ENCODE peak calls at places on chromosomes 4 and X, in seven cellular contexts. One of them, this sample, is unnamed.

GRCh38 chr4:89064848-89065247 is 7.9 kb upstream of the FAM13A start:
- DNase-seq in SK-N-SH: no peak
- DNase-seq in HCT116: no peak
- DNase-seq in HepG2: no peak
- DNase-seq in K562: no peak
- DNase-seq in H1: no peak
- DNase-seq in GM12878: no peak
- DNase-seq in this sample: no peak

GRCh38 chr4:8539661-8540060 is 40.5 kb upstream of the GPR78 start:
- DNase-seq in K562: no peak
- DNase-seq in HCT116: no peak
- DNase-seq in H1: no peak
- DNase-seq in HepG2: no peak
- DNase-seq in SK-N-SH: no peak
- DNase-seq in GM12878: no peak
- DNase-seq in this sample: no peak

GRCh38 chr4:39394706-39395105 is 12.0 kb upstream of the KLB start:
- DNase-seq in HCT116: no peak
- DNase-seq in GM12878: no peak
- DNase-seq in K562: no peak
- DNase-seq in HepG2: no peak
- DNase-seq in SK-N-SH: no peak
- DNase-seq in H1: no peak
- DNase-seq in this sample: no peak

GRCh38 chrX:134908235-134908834 is 82.5 kb upstream of the SMIM10 start:
- DNase-seq in K562: peak
- DNase-seq in GM12878: no peak
- DNase-seq in H1: no peak
- DNase-seq in HCT116: no peak
- DNase-seq in HepG2: no peak
- DNase-seq in SK-N-SH: peak
- DNase-seq in this sample: peak

GRCh38 chr4:150327262-150327780 is 249.1 kb downstream of the DCLK2 start:
- DNase-seq in H1: no peak
- DNase-seq in GM12878: no peak
- DNase-seq in HCT116: no peak
- DNase-seq in SK-N-SH: no peak
- DNase-seq in K562: no peak
- DNase-seq in HepG2: no peak
- DNase-seq in this sample: no peak

GRCh38 chr4:62917649-62918048 is 1491.6 kb downstream of the TECRL start:
- DNase-seq in GM12878: no peak
- DNase-seq in HepG2: no peak
- DNase-seq in SK-N-SH: no peak
- DNase-seq in K562: no peak
- DNase-seq in H1: no peak
- DNase-seq in HCT116: no peak
- DNase-seq in this sample: no peak

GRCh38 chr4:118280501-118281218 is 72.1 kb downstream of the PRSS12 start:
- DNase-seq in H1: no peak
- DNase-seq in HepG2: peak
- DNase-seq in SK-N-SH: peak
- DNase-seq in GM12878: peak
- DNase-seq in K562: peak
- DNase-seq in HCT116: peak
- DNase-seq in this sample: no peak

GRCh38 chr4:26779674-26780073 is 81.0 kb upstream of the STIM2 start:
- DNase-seq in K562: no peak
- DNase-seq in SK-N-SH: no peak
- DNase-seq in HepG2: no peak
- DNase-seq in GM12878: no peak
- DNase-seq in H1: no peak
- DNase-seq in HCT116: peak
- DNase-seq in this sample: no peak

GRCh38 chr4:1509366-1509765 is 103.1 kb upstream of the NKX1-1 start:
- DNase-seq in HepG2: no peak
- DNase-seq in SK-N-SH: no peak
- DNase-seq in K562: no peak
- DNase-seq in H1: no peak
- DNase-seq in HCT116: no peak
- DNase-seq in GM12878: no peak
- DNase-seq in this sample: no peak

GRCh38 chr4:3868146-3868840 is 102.1 kb downstream of the ADRA2C start:
- DNase-seq in HCT116: no peak
- DNase-seq in H1: no peak
- DNase-seq in K562: peak
- DNase-seq in GM12878: no peak
- DNase-seq in SK-N-SH: no peak
- DNase-seq in HepG2: no peak
- DNase-seq in this sample: peak

GRCh38 chrX:530726-531610 is 99.6 kb upstream of the SHOX start:
- DNase-seq in HCT116: no peak
- DNase-seq in K562: no peak
- DNase-seq in GM12878: no peak
- DNase-seq in HepG2: no peak
- DNase-seq in H1: no peak
- DNase-seq in SK-N-SH: no peak
- DNase-seq in this sample: no peak

GRCh38 chrX:10326578-10326977 is 169.8 kb downstream of the CLCN4 start:
- DNase-seq in H1: no peak
- DNase-seq in HCT116: peak
- DNase-seq in HepG2: peak
- DNase-seq in K562: peak
- DNase-seq in SK-N-SH: peak
- DNase-seq in GM12878: no peak
- DNase-seq in this sample: peak

GRCh38 chr4:158282252-158282651 is 72.0 kb downstream of the TMEM144 start:
- DNase-seq in H1: no peak
- DNase-seq in SK-N-SH: no peak
- DNase-seq in HCT116: peak
- DNase-seq in GM12878: no peak
- DNase-seq in K562: peak
- DNase-seq in HepG2: no peak
- DNase-seq in this sample: no peak

GRCh38 chr4:91362125-91362524 is 941.6 kb upstream of the GRID2 start:
- DNase-seq in SK-N-SH: no peak
- DNase-seq in H1: no peak
- DNase-seq in HepG2: no peak
- DNase-seq in K562: no peak
- DNase-seq in GM12878: no peak
- DNase-seq in HCT116: no peak
- DNase-seq in this sample: no peak

DNA sequence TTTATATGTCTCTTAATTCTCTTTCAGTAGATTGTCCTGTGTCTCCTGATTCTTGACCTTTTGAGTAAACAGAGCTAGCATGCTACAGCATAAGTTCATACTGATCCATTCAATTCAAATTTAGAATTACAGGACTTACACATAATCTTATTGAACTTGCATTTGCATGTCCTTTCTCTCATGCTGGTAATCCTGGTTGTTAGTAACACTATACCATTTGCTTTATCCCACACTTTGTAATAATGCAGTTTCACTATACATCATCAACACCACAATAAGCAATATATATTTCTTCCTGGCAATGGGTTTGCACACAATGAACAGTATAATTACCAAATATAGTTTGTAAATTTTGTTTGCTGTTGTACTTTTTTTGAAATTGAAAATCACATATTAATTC is 937.2 kb upstream of the GRID2 start:
- DNase-seq in HepG2: no peak
- DNase-seq in GM12878: no peak
- DNase-seq in SK-N-SH: no peak
- DNase-seq in HCT116: no peak
- DNase-seq in H1: no peak
- DNase-seq in K562: no peak
- DNase-seq in this sample: no peak
- TF ChIP-seq JUND in HepG2: no peak
- TF ChIP-seq JUND in GM12878: no peak
- TF ChIP-seq JUND in SK-N-SH: no peak
- TF ChIP-seq JUND in HCT116: no peak
- TF ChIP-seq JUND in H1: no peak
- TF ChIP-seq JUND in K562: no peak
- TF ChIP-seq JUND in this sample: no peak

DNA sequence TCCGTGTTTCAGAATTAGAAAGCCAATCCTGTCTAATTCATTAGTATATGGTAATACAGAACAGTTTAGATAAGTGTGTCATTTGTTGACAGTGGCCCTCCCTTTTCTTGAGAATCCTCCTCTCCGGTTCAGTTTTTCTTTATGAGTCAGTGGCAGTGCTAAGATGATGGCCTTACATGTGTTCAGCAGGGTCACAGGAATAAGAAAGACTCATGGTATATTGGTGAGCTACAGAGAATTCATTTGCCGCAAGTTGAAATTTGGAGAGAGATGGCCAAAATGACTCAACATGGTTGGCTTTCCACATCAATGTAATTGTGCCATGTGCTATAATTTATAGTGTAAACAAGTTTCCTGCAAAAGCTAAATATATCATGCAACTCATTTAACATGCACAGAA is 374.2 kb downstream of the AFF2 start:
- DNase-seq in HepG2: no peak
- DNase-seq in H1: no peak
- DNase-seq in SK-N-SH: no peak
- DNase-seq in K562: no peak
- DNase-seq in HCT116: no peak
- DNase-seq in GM12878: no peak
- DNase-seq in this sample: no peak
- TF ChIP-seq JUND in HepG2: no peak
- TF ChIP-seq JUND in H1: no peak
- TF ChIP-seq JUND in SK-N-SH: no peak
- TF ChIP-seq JUND in K562: no peak
- TF ChIP-seq JUND in HCT116: no peak
- TF ChIP-seq JUND in GM12878: no peak
- TF ChIP-seq JUND in this sample: no peak

GRCh38 chr4:42588909-42589308 is 68.0 kb downstream of the ATP8A1 start:
- DNase-seq in HCT116: no peak
- DNase-seq in HepG2: no peak
- DNase-seq in GM12878: no peak
- DNase-seq in H1: no peak
- DNase-seq in SK-N-SH: peak
- DNase-seq in K562: peak
- DNase-seq in this sample: no peak
- TF ChIP-seq JUND in HCT116: no peak
- TF ChIP-seq JUND in HepG2: no peak
- TF ChIP-seq JUND in GM12878: no peak
- TF ChIP-seq JUND in H1: no peak
- TF ChIP-seq JUND in SK-N-SH: no peak
- TF ChIP-seq JUND in K562: no peak
- TF ChIP-seq JUND in this sample: no peak

GRCh38 chr4:86837651-86838050 is 11.5 kb downstream of the SLC10A6 start:
- DNase-seq in HepG2: no peak
- DNase-seq in GM12878: no peak
- DNase-seq in SK-N-SH: no peak
- DNase-seq in K562: no peak
- DNase-seq in HCT116: no peak
- DNase-seq in H1: no peak
- DNase-seq in this sample: no peak

GRCh38 chr4:86835677-86836076 is 13.5 kb downstream of the SLC10A6 start:
- DNase-seq in GM12878: no peak
- DNase-seq in HCT116: no peak
- DNase-seq in K562: no peak
- DNase-seq in SK-N-SH: no peak
- DNase-seq in HepG2: no peak
- DNase-seq in H1: no peak
- DNase-seq in this sample: no peak

GRCh38 chr4:86840858-86841257 is 8.3 kb downstream of the SLC10A6 start:
- DNase-seq in GM12878: no peak
- DNase-seq in HepG2: no peak
- DNase-seq in H1: no peak
- DNase-seq in SK-N-SH: no peak
- DNase-seq in HCT116: no peak
- DNase-seq in K562: no peak
- DNase-seq in this sample: no peak

GRCh38 chr4:86841309-86841708 is 7.9 kb downstream of the SLC10A6 start:
- DNase-seq in H1: no peak
- DNase-seq in SK-N-SH: no peak
- DNase-seq in K562: no peak
- DNase-seq in HepG2: no peak
- DNase-seq in GM12878: no peak
- DNase-seq in HCT116: no peak
- DNase-seq in this sample: no peak

GRCh38 chr4:86838141-86838540 is 11.0 kb downstream of the SLC10A6 start:
- DNase-seq in SK-N-SH: no peak
- DNase-seq in K562: no peak
- DNase-seq in HCT116: no peak
- DNase-seq in GM12878: no peak
- DNase-seq in HepG2: no peak
- DNase-seq in H1: no peak
- DNase-seq in this sample: no peak
- TF ChIP-seq JUND in SK-N-SH: no peak
- TF ChIP-seq JUND in K562: no peak
- TF ChIP-seq JUND in HCT116: no peak
- TF ChIP-seq JUND in GM12878: no peak
- TF ChIP-seq JUND in HepG2: no peak
- TF ChIP-seq JUND in H1: no peak
- TF ChIP-seq JUND in this sample: no peak

GRCh38 chr4:112765317-112765989 is 128.5 kb downstream of the LARP7 start:
- DNase-seq in HCT116: peak
- DNase-seq in K562: peak
- DNase-seq in GM12878: peak
- DNase-seq in HepG2: peak
- DNase-seq in H1: no peak
- DNase-seq in SK-N-SH: peak
- DNase-seq in this sample: peak
- TF ChIP-seq JUND in HCT116: no peak
- TF ChIP-seq JUND in K562: no peak
- TF ChIP-seq JUND in GM12878: no peak
- TF ChIP-seq JUND in HepG2: no peak
- TF ChIP-seq JUND in H1: no peak
- TF ChIP-seq JUND in SK-N-SH: no peak
- TF ChIP-seq JUND in this sample: no peak

GRCh38 chrX:49282647-49283011 is 13.0 kb downstream of the PPP1R3F start:
- DNase-seq in HepG2: no peak
- DNase-seq in K562: peak
- DNase-seq in HCT116: peak
- DNase-seq in SK-N-SH: peak
- DNase-seq in H1: no peak
- DNase-seq in GM12878: no peak
- DNase-seq in this sample: peak
- TF ChIP-seq JUND in HepG2: no peak
- TF ChIP-seq JUND in K562: no peak
- TF ChIP-seq JUND in HCT116: no peak
- TF ChIP-seq JUND in SK-N-SH: no peak
- TF ChIP-seq JUND in H1: no peak
- TF ChIP-seq JUND in GM12878: no peak
- TF ChIP-seq JUND in this sample: no peak